ENCODE peak calls at places on chromosome 6, in seven cellular contexts. C is activated effector memory CD4-positive, alpha-beta T cell treated with anti-CD3 and anti-CD28 coated beads, Interleukin-2, amount 50 U/mL, for 16 hours; W is NAMALWA; B is NCI-H1092 treated with DMSO at 0.1 percent for 48 hours; X is NCI-H460; L is fibroblast of the conjunctiva; J is kidney tubule cell. D is an unnamed sample.

GRCh38 chr6:25278557-25278913 is 639 bp upstream of the CARMIL1 start:
- DNase-seq in L (no peak), J (no peak), W (no peak), X (no peak), C (no peak), B (no peak), D (no peak)

GRCh38 chr6:97947841-97948240 is 664.8 kb upstream of the MMS22L start:
- DNase-seq in W (no peak), L (no peak), B (no peak), X (peak; percentile 61), J (peak; percentile 97), C (no peak), D (peak; percentile 99)

GRCh38 chr6:10481101-10481500 is 40.0 kb upstream of the GCNT2 start:
- DNase-seq in X (no peak), J (peak; percentile 57), L (no peak), C (no peak), W (no peak), B (no peak), D (peak; percentile 37)

GRCh38 chr6:108597601-108598315 is 37.0 kb downstream of the FOXO3 start:
- DNase-seq in X (no peak), W (no peak), L (no peak), J (no peak), C (no peak), B (no peak), D (no peak)

GRCh38 chr6:126204598-126204997 is 135.3 kb upstream of the CENPW start:
- DNase-seq in X (no peak), B (no peak), L (no peak), W (no peak), C (no peak), J (no peak), D (peak; percentile 38)

GRCh38 chr6:165755583-165755982 is 92.5 kb upstream of the PDE10A start:
- DNase-seq in L (no peak), X (no peak), J (no peak), B (no peak), W (no peak), C (no peak), D (no peak)

GRCh38 chr6:140050232-140050995 is 676.0 kb upstream of the CITED2 start:
- DNase-seq in B (no peak), X (peak; percentile 83), L (no peak), J (peak; percentile 59), C (no peak), W (no peak), D (no peak)

GRCh38 chr6:31686483-31686882 is 5.6 kb upstream of the LY6G5C start:
- DNase-seq in C (no peak), B (no peak), L (no peak), J (no peak), W (no peak), X (no peak), D (no peak)

GRCh38 chr6:105711216-105711615 is 308.3 kb upstream of the PREP start:
- DNase-seq in B (no peak), L (no peak), X (no peak), W (no peak), C (no peak), J (no peak), D (peak; percentile 29)

GRCh38 chr6:159490298-159490937 is 202.6 kb downstream of the SOD2 start:
- DNase-seq in C (no peak), B (no peak), L (peak; percentile 8), W (no peak), X (no peak), J (no peak), D (no peak)

GRCh38 chr6:102749210-102749971 is 1355.9 kb downstream of the GRIK2 start:
- DNase-seq in B (no peak), X (no peak), C (no peak), J (no peak), L (no peak), W (no peak), D (no peak)

GRCh38 chr6:93036835-93037234 is 382.5 kb downstream of the EPHA7 start:
- DNase-seq in L (peak; percentile 9), X (no peak), C (no peak), J (peak; percentile 34), W (peak; percentile 35), B (no peak), D (peak; percentile 29)

GRCh38 chr6:3190056-3190455 is 32.7 kb upstream of the TUBB2A start:
- DNase-seq in B (no peak), W (no peak), L (no peak), X (no peak), J (peak; percentile 33), C (no peak), D (no peak)

GRCh38 chr6:125639621-125640020 is 109.8 kb upstream of the HEY2 start:
- DNase-seq in W (no peak), J (peak; percentile 6), C (no peak), B (no peak), X (no peak), L (no peak), D (peak; percentile 91)

GRCh38 chr6:52407467-52407866 is 12.7 kb upstream of the EFHC1 start:
- DNase-seq in J (peak; percentile 63), B (peak; percentile 34), X (peak; percentile 37), W (peak; percentile 78), C (no peak), L (peak; percentile 37), D (peak; percentile 57)

GRCh38 chr6:40894962-40895799 is 143.8 kb downstream of the UNC5CL start:
- DNase-seq in B (no peak), C (no peak), J (peak; percentile 81), W (no peak), X (peak; percentile 57), L (no peak), D (peak; percentile 49)

GRCh38 chr6:79946242-79946641 is 1.1 kb downstream of the ELOVL4 start:
- DNase-seq in C (no peak), X (peak; percentile 16), L (peak; percentile 29), J (no peak), B (peak; percentile 25), W (peak; percentile 44), D (peak; percentile 35)

GRCh38 chr6:158231551-158232444 is 63.6 kb downstream of the GTF2H5 start:
- DNase-seq in B (peak; percentile 64), J (peak; percentile 79), X (peak; percentile 43), L (no peak), W (peak; percentile 74), C (peak; percentile 91), D (peak; percentile 25)

D was measured in bronchial epithelial cell.